ENCODE peak calls at places on chromosome 16, in ten cellular contexts. One of them, this sample, is unnamed. For H3K9me3, the result is how much of the 10 kb centered on the place peaks cover.

GRCh38 chr16:9072806-9073341 is 18.6 kb upstream of the HAPSTR1 start:
- DNase-seq in IMR-90: peak
- DNase-seq in tibial artery: no peak
- DNase-seq in heart left ventricle: no peak
- DNase-seq in tibial nerve: no peak
- DNase-seq in uterus: no peak
- DNase-seq in CD4-positive, alpha-beta T cell: no peak
- DNase-seq in endodermal cell: no peak
- DNase-seq in breast epithelium: no peak
- DNase-seq in gastrocnemius medialis: no peak
- DNase-seq in this sample: no peak

GRCh38 chr16:20676867-20677266 is 20.6 kb downstream of the ACSM1 start:
- DNase-seq in heart left ventricle: no peak
- DNase-seq in breast epithelium: no peak
- DNase-seq in uterus: no peak
- DNase-seq in tibial artery: no peak
- DNase-seq in IMR-90: no peak
- DNase-seq in endodermal cell: no peak
- DNase-seq in gastrocnemius medialis: no peak
- DNase-seq in tibial nerve: no peak
- DNase-seq in CD4-positive, alpha-beta T cell: no peak
- DNase-seq in this sample: no peak

GRCh38 chr16:3189869-3190268 is 1.9 kb downstream of the OR1F1 start:
- DNase-seq in uterus: no peak
- DNase-seq in tibial nerve: no peak
- DNase-seq in endodermal cell: peak
- DNase-seq in breast epithelium: no peak
- DNase-seq in CD4-positive, alpha-beta T cell: no peak
- DNase-seq in gastrocnemius medialis: no peak
- DNase-seq in heart left ventricle: no peak
- DNase-seq in IMR-90: no peak
- DNase-seq in tibial artery: no peak
- DNase-seq in this sample: no peak

GRCh38 chr16:84501077-84501735 is 3.3 kb downstream of the MEAK7 start:
- DNase-seq in tibial artery: no peak
- DNase-seq in breast epithelium: no peak
- DNase-seq in heart left ventricle: peak
- DNase-seq in gastrocnemius medialis: no peak
- DNase-seq in tibial nerve: no peak
- DNase-seq in endodermal cell: no peak
- DNase-seq in uterus: no peak
- DNase-seq in CD4-positive, alpha-beta T cell: no peak
- DNase-seq in IMR-90: peak
- DNase-seq in this sample: no peak

GRCh38 chr16:19488213-19488640 is 33.7 kb downstream of the GDE1 start:
- DNase-seq in endodermal cell: peak
- DNase-seq in tibial artery: no peak
- DNase-seq in CD4-positive, alpha-beta T cell: no peak
- DNase-seq in breast epithelium: no peak
- DNase-seq in IMR-90: no peak
- DNase-seq in gastrocnemius medialis: peak
- DNase-seq in heart left ventricle: no peak
- DNase-seq in tibial nerve: no peak
- DNase-seq in uterus: no peak
- DNase-seq in this sample: no peak

GRCh38 chr16:56896244-56896643 is 31.2 kb downstream of the SLC12A3 start:
- DNase-seq in heart left ventricle: no peak
- DNase-seq in gastrocnemius medialis: no peak
- DNase-seq in breast epithelium: no peak
- DNase-seq in endodermal cell: no peak
- DNase-seq in IMR-90: no peak
- DNase-seq in uterus: no peak
- DNase-seq in CD4-positive, alpha-beta T cell: no peak
- DNase-seq in tibial nerve: no peak
- DNase-seq in tibial artery: no peak
- DNase-seq in this sample: no peak

GRCh38 chr16:50469744-50470301 is 78.4 kb upstream of the NKD1 start:
- DNase-seq in IMR-90: no peak
- DNase-seq in heart left ventricle: no peak
- DNase-seq in tibial artery: no peak
- DNase-seq in breast epithelium: no peak
- DNase-seq in CD4-positive, alpha-beta T cell: no peak
- DNase-seq in endodermal cell: no peak
- DNase-seq in uterus: no peak
- DNase-seq in gastrocnemius medialis: no peak
- DNase-seq in tibial nerve: no peak
- DNase-seq in this sample: no peak

GRCh38 chr16:67198238-67198734 is 645 bp upstream of the ELMO3 start:
- DNase-seq in uterus: no peak
- DNase-seq in CD4-positive, alpha-beta T cell: no peak
- DNase-seq in gastrocnemius medialis: no peak
- DNase-seq in tibial artery: no peak
- DNase-seq in heart left ventricle: no peak
- DNase-seq in IMR-90: peak
- DNase-seq in breast epithelium: no peak
- DNase-seq in tibial nerve: no peak
- DNase-seq in endodermal cell: peak
- DNase-seq in this sample: no peak

GRCh38 chr16:89355036-89355435 is 135.3 kb downstream of the ANKRD11 start:
- DNase-seq in breast epithelium: no peak
- DNase-seq in endodermal cell: no peak
- DNase-seq in tibial nerve: no peak
- DNase-seq in gastrocnemius medialis: no peak
- DNase-seq in heart left ventricle: no peak
- DNase-seq in CD4-positive, alpha-beta T cell: no peak
- DNase-seq in IMR-90: no peak
- DNase-seq in uterus: no peak
- DNase-seq in tibial artery: no peak
- DNase-seq in this sample: no peak

GRCh38 chr16:89949121-89949742 is 677 bp downstream of the DEF8 start:
- DNase-seq in endodermal cell: peak
- DNase-seq in tibial nerve: no peak
- DNase-seq in heart left ventricle: peak
- DNase-seq in gastrocnemius medialis: no peak
- DNase-seq in IMR-90: no peak
- DNase-seq in tibial artery: no peak
- DNase-seq in uterus: no peak
- DNase-seq in breast epithelium: no peak
- DNase-seq in CD4-positive, alpha-beta T cell: no peak
- DNase-seq in this sample: no peak

GRCh38 chr16:1920727-1921155 is 2.5 kb upstream of the HS3ST6 start:
- DNase-seq in heart left ventricle: no peak
- DNase-seq in uterus: no peak
- DNase-seq in tibial nerve: no peak
- DNase-seq in CD4-positive, alpha-beta T cell: no peak
- DNase-seq in gastrocnemius medialis: no peak
- DNase-seq in breast epithelium: no peak
- DNase-seq in IMR-90: no peak
- DNase-seq in endodermal cell: peak
- DNase-seq in tibial artery: no peak
- DNase-seq in this sample: no peak

GRCh38 chr16:85428168-85428898 is 184.8 kb upstream of the GSE1 start:
- DNase-seq in IMR-90: no peak
- DNase-seq in endodermal cell: peak
- DNase-seq in heart left ventricle: peak
- DNase-seq in tibial nerve: no peak
- DNase-seq in breast epithelium: no peak
- DNase-seq in CD4-positive, alpha-beta T cell: peak
- DNase-seq in tibial artery: peak
- DNase-seq in uterus: peak
- DNase-seq in gastrocnemius medialis: no peak
- DNase-seq in this sample: no peak

GRCh38 chr16:30183961-30184429 is 593 bp downstream of the CORO1A start:
- DNase-seq in endodermal cell: peak
- DNase-seq in uterus: no peak
- DNase-seq in tibial artery: no peak
- DNase-seq in breast epithelium: no peak
- DNase-seq in IMR-90: no peak
- DNase-seq in tibial nerve: no peak
- DNase-seq in gastrocnemius medialis: no peak
- DNase-seq in heart left ventricle: peak
- DNase-seq in CD4-positive, alpha-beta T cell: peak
- DNase-seq in this sample: peak

GRCh38 chr16:29820730-29821662 is 734 bp downstream of the MVP start:
- DNase-seq in gastrocnemius medialis: no peak
- DNase-seq in tibial artery: peak
- DNase-seq in tibial nerve: no peak
- DNase-seq in breast epithelium: no peak
- DNase-seq in endodermal cell: no peak
- DNase-seq in IMR-90: no peak
- DNase-seq in heart left ventricle: peak
- DNase-seq in uterus: peak
- DNase-seq in CD4-positive, alpha-beta T cell: no peak
- DNase-seq in this sample: peak

GRCh38 chr16:23282508-23282907 is 19.6 kb upstream of the SCNN1B start:
- DNase-seq in breast epithelium: no peak
- DNase-seq in gastrocnemius medialis: no peak
- DNase-seq in CD4-positive, alpha-beta T cell: no peak
- DNase-seq in IMR-90: no peak
- DNase-seq in endodermal cell: no peak
- DNase-seq in heart left ventricle: no peak
- DNase-seq in uterus: no peak
- DNase-seq in tibial artery: no peak
- DNase-seq in tibial nerve: no peak
- DNase-seq in this sample: no peak

GRCh38 chr16:57316390-57317017 is 32.0 kb upstream of the PLLP start:
- DNase-seq in breast epithelium: no peak
- DNase-seq in gastrocnemius medialis: no peak
- DNase-seq in IMR-90: peak
- DNase-seq in uterus: peak
- DNase-seq in tibial artery: peak
- DNase-seq in heart left ventricle: peak
- DNase-seq in endodermal cell: no peak
- DNase-seq in tibial nerve: no peak
- DNase-seq in CD4-positive, alpha-beta T cell: no peak
- DNase-seq in this sample: no peak

GRCh38 chr16:84844049-84844350 is 24.2 kb downstream of the CRISPLD2 start:
- DNase-seq in tibial artery: no peak
- DNase-seq in IMR-90: no peak
- DNase-seq in heart left ventricle: peak
- DNase-seq in endodermal cell: no peak
- DNase-seq in gastrocnemius medialis: no peak
- DNase-seq in breast epithelium: peak
- DNase-seq in uterus: no peak
- DNase-seq in CD4-positive, alpha-beta T cell: no peak
- DNase-seq in tibial nerve: no peak
- DNase-seq in this sample: no peak

GRCh38 chr16:84518804-84519341 is 14.4 kb upstream of the MEAK7 start:
- DNase-seq in IMR-90: no peak
- DNase-seq in endodermal cell: no peak
- DNase-seq in tibial nerve: no peak
- DNase-seq in heart left ventricle: no peak
- DNase-seq in breast epithelium: no peak
- DNase-seq in uterus: no peak
- DNase-seq in tibial artery: no peak
- DNase-seq in CD4-positive, alpha-beta T cell: peak
- DNase-seq in gastrocnemius medialis: no peak
- DNase-seq in this sample: peak

DNA sequence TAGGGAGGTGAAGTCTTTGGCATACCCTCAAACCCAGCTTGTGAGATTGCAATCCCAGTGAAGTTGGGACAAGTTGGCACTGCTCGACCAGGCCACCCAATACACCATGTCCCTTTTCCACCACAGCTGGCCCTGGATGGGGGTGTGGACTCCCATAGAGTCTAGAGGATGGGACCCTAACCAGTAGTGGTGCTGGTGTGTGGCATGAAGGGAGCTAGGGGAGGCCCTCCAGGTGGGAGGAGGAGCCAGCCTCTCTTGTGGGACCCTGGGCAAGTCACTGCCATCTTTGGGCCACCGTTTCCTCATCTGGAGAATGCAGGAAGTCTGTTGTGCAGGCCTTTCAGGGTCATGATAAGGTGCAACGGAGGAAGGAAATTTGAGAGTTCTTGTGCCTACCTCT is 1854.9 kb downstream of the TP53TG3F start:
- DNase-seq in IMR-90: no peak
- DNase-seq in tibial nerve: no peak
- DNase-seq in uterus: no peak
- DNase-seq in CD4-positive, alpha-beta T cell: no peak
- DNase-seq in tibial artery: no peak
- DNase-seq in endodermal cell: no peak
- DNase-seq in gastrocnemius medialis: no peak
- DNase-seq in breast epithelium: no peak
- DNase-seq in heart left ventricle: no peak
- DNase-seq in this sample: no peak
- H3K9me3 ChIP-seq in IMR-90: under half
- H3K9me3 ChIP-seq in tibial nerve: under half
- H3K9me3 ChIP-seq in uterus: under half
- H3K9me3 ChIP-seq in CD4-positive, alpha-beta T cell: under half
- H3K9me3 ChIP-seq in tibial artery: under half
- H3K9me3 ChIP-seq in endodermal cell: half or more
- H3K9me3 ChIP-seq in gastrocnemius medialis: under half
- H3K9me3 ChIP-seq in breast epithelium: under half
- H3K9me3 ChIP-seq in heart left ventricle: under half
- H3K9me3 ChIP-seq in this sample: under half

GRCh38 chr16:31913668-31914067 is 40.1 kb downstream of the ZNF267 start:
- DNase-seq in tibial artery: no peak
- DNase-seq in uterus: no peak
- DNase-seq in CD4-positive, alpha-beta T cell: no peak
- DNase-seq in heart left ventricle: no peak
- DNase-seq in tibial nerve: no peak
- DNase-seq in IMR-90: no peak
- DNase-seq in gastrocnemius medialis: no peak
- DNase-seq in endodermal cell: no peak
- DNase-seq in breast epithelium: no peak
- DNase-seq in this sample: no peak
- H3K9me3 ChIP-seq in tibial artery: half or more
- H3K9me3 ChIP-seq in uterus: under half
- H3K9me3 ChIP-seq in CD4-positive, alpha-beta T cell: half or more
- H3K9me3 ChIP-seq in heart left ventricle: half or more
- H3K9me3 ChIP-seq in tibial nerve: half or more
- H3K9me3 ChIP-seq in IMR-90: under half
- H3K9me3 ChIP-seq in gastrocnemius medialis: half or more
- H3K9me3 ChIP-seq in endodermal cell: half or more
- H3K9me3 ChIP-seq in breast epithelium: half or more
- H3K9me3 ChIP-seq in this sample: half or more

DNA sequence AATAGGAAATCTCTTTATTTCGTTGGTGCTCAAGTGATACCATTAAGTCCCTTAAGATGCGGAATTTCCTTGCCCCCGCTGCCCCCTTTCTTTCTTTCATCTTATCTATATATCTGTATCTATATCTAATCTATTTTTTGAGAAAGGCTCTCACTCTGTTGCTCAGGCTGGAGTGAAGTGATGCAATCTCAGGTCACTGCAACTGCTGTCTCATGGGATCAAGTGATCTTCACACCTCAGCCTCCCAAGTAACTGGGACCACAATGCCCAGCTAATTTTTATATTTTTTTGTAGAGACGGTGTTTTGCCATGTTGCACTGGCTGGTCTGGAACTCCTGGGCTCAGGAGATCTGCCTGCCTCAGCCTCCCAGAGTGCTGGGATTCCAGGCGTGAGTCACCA is 693.5 kb downstream of the WWOX start:
- DNase-seq in tibial nerve: no peak
- DNase-seq in breast epithelium: no peak
- DNase-seq in heart left ventricle: no peak
- DNase-seq in endodermal cell: no peak
- DNase-seq in uterus: no peak
- DNase-seq in tibial artery: no peak
- DNase-seq in IMR-90: no peak
- DNase-seq in CD4-positive, alpha-beta T cell: no peak
- DNase-seq in gastrocnemius medialis: no peak
- DNase-seq in this sample: no peak
- H3K9me3 ChIP-seq in tibial nerve: under half
- H3K9me3 ChIP-seq in breast epithelium: under half
- H3K9me3 ChIP-seq in heart left ventricle: under half
- H3K9me3 ChIP-seq in endodermal cell: under half
- H3K9me3 ChIP-seq in uterus: under half
- H3K9me3 ChIP-seq in tibial artery: under half
- H3K9me3 ChIP-seq in IMR-90: under half
- H3K9me3 ChIP-seq in CD4-positive, alpha-beta T cell: under half
- H3K9me3 ChIP-seq in gastrocnemius medialis: under half
- H3K9me3 ChIP-seq in this sample: under half

GRCh38 chr16:35221482-35222185 is 1762.2 kb downstream of the TP53TG3F start:
- DNase-seq in endodermal cell: no peak
- DNase-seq in IMR-90: no peak
- DNase-seq in tibial nerve: no peak
- DNase-seq in uterus: no peak
- DNase-seq in gastrocnemius medialis: no peak
- DNase-seq in breast epithelium: no peak
- DNase-seq in tibial artery: no peak
- DNase-seq in CD4-positive, alpha-beta T cell: no peak
- DNase-seq in heart left ventricle: no peak
- DNase-seq in this sample: no peak
- H3K9me3 ChIP-seq in endodermal cell: under half
- H3K9me3 ChIP-seq in IMR-90: under half
- H3K9me3 ChIP-seq in tibial nerve: under half
- H3K9me3 ChIP-seq in uterus: under half
- H3K9me3 ChIP-seq in gastrocnemius medialis: under half
- H3K9me3 ChIP-seq in breast epithelium: under half
- H3K9me3 ChIP-seq in tibial artery: under half
- H3K9me3 ChIP-seq in CD4-positive, alpha-beta T cell: under half
- H3K9me3 ChIP-seq in heart left ventricle: under half
- H3K9me3 ChIP-seq in this sample: under half

This sample was measured in T-helper 17 cell.